ENCODE peak calls at places on chromosomes 3 and 15, in seven cellular contexts. A is HCT116, J is PC-9, T is PC-3, Q is keratinocyte, P is ovary, U is psoas muscle. D is an unnamed sample.

GRCh38 chr3:62529230-62529629 is 155.9 kb upstream of the FEZF2 start:
- DNase-seq in P (no peak), A (no peak), Q (no peak), J (peak; percentile 7), T (peak; percentile 31), U (no peak), D (no peak)

GRCh38 chr3:22713936-22714335 is 489.2 kb upstream of the UBE2E2 start:
- DNase-seq in U (no peak), Q (no peak), J (peak; percentile 29), A (no peak), T (peak; percentile 90), P (no peak), D (no peak)

GRCh38 chr15:66830358-66830757 is 128.3 kb downstream of the SMAD6 start:
- DNase-seq in J (peak; percentile 73), Q (no peak), T (peak; percentile 90), U (no peak), A (no peak), P (no peak), D (no peak)

GRCh38 chr3:13785853-13786455 is 93.9 kb downstream of the WNT7A start:
- DNase-seq in P (no peak), T (no peak), U (no peak), Q (no peak), A (no peak), J (no peak), D (no peak)

GRCh38 chr3:46690798-46691197 is 2.7 kb downstream of the ALS2CL start:
- DNase-seq in P (no peak), U (no peak), A (no peak), T (peak; percentile 70), Q (no peak), J (peak; percentile 79), D (no peak)

GRCh38 chr3:94413721-94414106 is 350.9 kb downstream of the NSUN3 start:
- DNase-seq in Q (peak; percentile 26), J (no peak), A (no peak), P (no peak), T (peak; percentile 79), U (no peak), D (no peak)

GRCh38 chr15:72130272-72130671 is 12.1 kb downstream of the SENP8 start:
- DNase-seq in U (no peak), T (no peak), P (no peak), Q (no peak), A (no peak), J (no peak), D (no peak)

GRCh38 chr3:126544596-126545281 is 14.0 kb downstream of the C3orf22 start:
- DNase-seq in U (peak; percentile 42), Q (no peak), P (no peak), A (no peak), J (no peak), T (no peak), D (no peak)

GRCh38 chr3:16464499-16465150 is 48.9 kb downstream of the RFTN1 start:
- DNase-seq in A (no peak), U (no peak), Q (no peak), J (no peak), T (no peak), P (no peak), D (no peak)

GRCh38 chr3:101849714-101850326 is 506 bp downstream of the NFKBIZ start:
- DNase-seq in J (peak; percentile 52), U (peak; percentile 72), P (peak; percentile 75), A (no peak), Q (no peak), T (peak; percentile 39), D (no peak)

GRCh38 chr3:185585523-185585861 is 603 bp upstream of the SENP2 start:
- DNase-seq in U (no peak), P (no peak), A (peak; percentile 6), J (no peak), T (no peak), Q (no peak), D (peak; percentile 87)

GRCh38 chr3:119794971-119795612 is 13.2 kb downstream of the NR1I2 start:
- DNase-seq in J (peak; percentile 72), P (no peak), T (peak; percentile 55), U (no peak), A (peak; percentile 22), Q (no peak), D (no peak)

GRCh38 chr15:38076806-38077205 is 142.4 kb downstream of the TMCO5A start:
- DNase-seq in A (no peak), Q (no peak), T (no peak), U (peak; percentile 77), P (no peak), J (no peak), D (no peak)

GRCh38 chr3:175606650-175607318 is 747.6 kb downstream of the NAALADL2 start:
- DNase-seq in A (no peak), U (no peak), J (no peak), P (no peak), T (peak; percentile 60), Q (no peak), D (no peak)

GRCh38 chr3:188832961-188833615 is 338.7 kb upstream of the TPRG1 start:
- DNase-seq in J (no peak), T (no peak), Q (peak; percentile 71), P (no peak), U (no peak), A (no peak), D (no peak)

GRCh38 chr3:191873741-191874140 is 412.8 kb downstream of the PYDC2 start:
- DNase-seq in A (no peak), P (no peak), T (no peak), Q (no peak), J (no peak), U (no peak), D (no peak)

GRCh38 chr15:83166218-83166617 is 41.4 kb downstream of the HDGFL3 start:
- DNase-seq in J (no peak), T (no peak), U (no peak), A (no peak), Q (no peak), P (no peak), D (no peak)

GRCh38 chr15:44066211-44066827 is 128.8 kb downstream of the FRMD5 start:
- DNase-seq in U (peak; percentile 20), T (peak; percentile 86), J (peak; percentile 51), Q (peak; percentile 23), A (peak; percentile 68), P (no peak), D (no peak)

GRCh38 chr15:74185949-74186348 is 12.4 kb downstream of the ISLR start:
- DNase-seq in U (peak; percentile 12), A (no peak), J (no peak), P (no peak), Q (no peak), T (peak; percentile 59), D (no peak)

GRCh38 chr3:190718691-190719090 is 143.8 kb downstream of the GMNC start:
- DNase-seq in A (no peak), Q (no peak), J (no peak), P (no peak), T (peak; percentile 42), U (no peak), D (no peak)

GRCh38 chr15:51908312-51908711 is 63.3 kb downstream of the LEO1 start:
- DNase-seq in U (no peak), A (no peak), J (no peak), T (peak; percentile 28), Q (no peak), P (no peak), D (no peak)

GRCh38 chr3:72241525-72241924 is 456.6 kb upstream of the PROK2 start:
- DNase-seq in A (no peak), J (no peak), T (no peak), P (no peak), Q (no peak), U (no peak), D (no peak)

GRCh38 chr15:58988011-58988785 is 735 bp downstream of the RNF111 start:
- DNase-seq in U (peak; percentile 82), T (peak; percentile 27), P (peak; percentile 80), Q (no peak), J (no peak), A (no peak), D (peak; percentile 87)

DNA sequence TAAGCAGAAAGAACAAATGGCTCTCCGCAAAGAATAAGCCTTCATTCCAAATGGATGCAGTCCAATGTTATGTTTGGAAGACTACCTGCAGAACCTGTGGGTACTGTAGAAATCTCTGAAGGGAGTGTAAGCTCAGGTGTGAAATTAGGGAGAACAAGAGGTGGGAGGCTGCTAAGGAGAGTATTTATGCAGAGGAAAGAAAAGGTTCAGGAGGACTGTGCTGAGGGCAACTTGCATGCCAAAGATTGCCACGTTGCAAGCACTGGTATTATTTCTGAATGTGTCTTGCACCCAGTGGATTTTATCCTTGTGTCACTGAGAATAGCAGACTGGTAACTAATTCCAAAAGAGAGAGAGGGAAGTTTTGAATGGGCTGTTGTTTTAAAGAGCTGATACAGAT is 144.1 kb downstream of the ITPR1 start:
- DNase-seq in A (no peak), P (no peak), T (no peak), U (no peak), Q (no peak), J (no peak), D (no peak)
- TF ChIP-seq CTCF in A (no peak), P (no peak), T (no peak), U (no peak), Q (no peak), J (no peak), D (no peak)

GRCh38 chr3:55708242-55708641 is 221.1 kb upstream of the WNT5A start:
- DNase-seq in U (no peak), P (no peak), A (no peak), J (no peak), Q (no peak), T (no peak), D (no peak)
- H3K27ac ChIP-seq in U (no peak overlapping the region), P (no peak overlapping the region), A (no peak overlapping the region), J (no peak overlapping the region), Q (no peak overlapping the region), T (no peak overlapping the region), D (no peak overlapping the region)

GRCh38 chr3:184317201-184317600 is 2.8 kb downstream of the EIF4G1 start:
- DNase-seq in J (no peak), T (no peak), Q (no peak), P (no peak), U (peak; percentile 36), A (no peak), D (no peak)

GRCh38 chr3:184315871-184316661 is 1.7 kb downstream of the EIF4G1 start:
- DNase-seq in A (no peak), U (peak; percentile 48), Q (no peak), T (peak; percentile 32), J (no peak), P (no peak), D (no peak)

GRCh38 chr3:184314700-184315505 is 497 bp downstream of the EIF4G1 start:
- DNase-seq in P (peak; percentile 92), J (peak; percentile 85), T (peak; percentile 61), Q (no peak), A (no peak), U (peak; percentile 96), D (no peak)

GRCh38 chr3:184315506-184315867 is 1.1 kb downstream of the EIF4G1 start:
- DNase-seq in U (no peak), J (no peak), P (no peak), Q (no peak), A (no peak), T (no peak), D (no peak)

DNA sequence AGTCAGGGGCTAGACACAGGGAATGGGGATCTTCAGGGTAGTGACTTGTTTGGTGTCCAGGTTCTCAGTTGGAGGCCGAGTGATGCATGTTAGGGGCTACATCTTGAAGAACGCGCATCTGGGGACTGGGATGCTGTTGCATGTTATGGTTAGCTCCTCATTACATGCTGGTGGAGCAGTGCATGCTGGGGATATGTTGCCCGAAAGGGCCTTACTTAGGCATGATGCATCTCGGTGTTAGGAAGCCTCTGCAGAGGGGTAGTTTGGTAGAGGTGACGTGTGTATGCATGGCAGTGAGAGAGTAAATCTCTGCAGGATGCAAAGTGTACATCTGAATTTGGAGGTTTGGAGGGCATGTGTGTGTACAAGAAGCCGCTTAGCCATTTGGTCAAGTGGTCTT is 2.4 kb downstream of the EIF4G1 start:
- DNase-seq in P (no peak), U (no peak), A (no peak), Q (no peak), T (no peak), J (no peak), D (no peak)
- H3K4me3 ChIP-seq in P (no peak overlapping the region), U (peak overlapping the region; percentile 80), A (peak overlapping the region; percentile 98), Q (peak overlapping the region; percentile 73), T (peak overlapping the region; percentile 100), J (peak overlapping the region; percentile 63), D (peak overlapping the region; percentile 66)

GRCh38 chr3:128153156-128154011 is at the start of gene EEFSEC:
- DNase-seq in A (peak; percentile 6), J (peak; percentile 88), Q (peak; percentile 23), U (peak; percentile 91), P (peak; percentile 87), T (peak; percentile 73), D (no peak)
- TF ChIP-seq CTCF in A (no peak), J (no peak), Q (no peak), U (no peak), P (no peak), T (no peak), D (no peak)